ENCODE peak calls at places on chromosomes 11 and 22, in ten cellular contexts. L is IMR-90, B is AG09309, R is GM12865, Z is NT2/D1, X is Panc1, O is tibial artery, N is fibroblast of mammary gland, D is neural progenitor cell, A is colonic mucosa. V is an unnamed sample.

GRCh38 chr22:49951986-49952896 is 8.3 kb upstream of the PIM3 start:
- DNase-seq in L (peak), B (no peak), R (no peak), Z (no peak), X (no peak), O (no peak), N (no peak), D (no peak), A (no peak), V (no peak)

GRCh38 chr11:8066911-8067455 is 14.0 kb upstream of the TUB start:
- DNase-seq in L (no peak), B (no peak), R (no peak), Z (no peak), X (no peak), O (no peak), N (peak), D (no peak), A (peak), V (no peak)

GRCh38 chr11:40290031-40290650 is 1169.3 kb downstream of the LRRC4C start:
- DNase-seq in L (peak), B (no peak), R (no peak), Z (no peak), X (no peak), O (no peak), N (no peak), D (no peak), A (no peak), V (no peak)

GRCh38 chr11:114036156-114036811 is 23.2 kb upstream of the ZBTB16 start:
- DNase-seq in L (peak), B (no peak), R (peak), Z (peak), X (no peak), O (peak), N (peak), D (peak), A (peak), V (no peak)

GRCh38 chr22:46030241-46030880 is 53.4 kb upstream of the WNT7B start:
- DNase-seq in L (no peak), B (no peak), R (no peak), Z (no peak), X (no peak), O (peak), N (no peak), D (no peak), A (no peak), V (no peak)

GRCh38 chr22:23608583-23608982 is 23.5 kb downstream of the DRICH1 start:
- DNase-seq in L (peak), B (no peak), R (no peak), Z (peak), X (no peak), O (no peak), N (no peak), D (peak), A (no peak), V (no peak)

GRCh38 chr11:121494355-121495099 is 41.8 kb upstream of the SORL1-AS1 start:
- DNase-seq in L (no peak), B (no peak), R (peak), Z (no peak), X (no peak), O (no peak), N (no peak), D (no peak), A (no peak), V (peak)

GRCh38 chr11:111063711-111064110 is 181.8 kb upstream of the POU2AF2 start:
- DNase-seq in L (peak), B (no peak), R (no peak), Z (no peak), X (no peak), O (no peak), N (peak), D (peak), A (no peak), V (no peak)

GRCh38 chr22:46072030-46072881 is 78.1 kb upstream of the PPARA start:
- DNase-seq in L (peak), B (no peak), R (peak), Z (no peak), X (no peak), O (peak), N (peak), D (peak), A (peak), V (no peak)

GRCh38 chr11:11454671-11455223 is 101.7 kb upstream of the CSNK2A3 start:
- DNase-seq in L (no peak), B (no peak), R (no peak), Z (no peak), X (no peak), O (no peak), N (no peak), D (no peak), A (no peak), V (no peak)

GRCh38 chr22:23053912-23054530 is 16.3 kb upstream of the GNAZ start:
- DNase-seq in L (no peak), B (no peak), R (no peak), Z (no peak), X (no peak), O (peak), N (no peak), D (no peak), A (no peak), V (no peak)

GRCh38 chr11:36012410-36012809 is 68.5 kb downstream of the LDLRAD3 start:
- DNase-seq in L (peak), B (no peak), R (no peak), Z (no peak), X (no peak), O (no peak), N (peak), D (no peak), A (no peak), V (no peak)

GRCh38 chr11:104333977-104334376 is 170.0 kb upstream of the PDGFD start:
- DNase-seq in L (no peak), B (no peak), R (peak), Z (no peak), X (no peak), O (no peak), N (peak), D (no peak), A (no peak), V (no peak)

GRCh38 chr11:68670208-68670992 is 13.9 kb upstream of the GAL start:
- DNase-seq in L (no peak), B (no peak), R (no peak), Z (no peak), X (no peak), O (no peak), N (no peak), D (no peak), A (no peak), V (no peak)

GRCh38 chr22:48371391-48371790 is 1456.3 kb downstream of the BRD1 start:
- DNase-seq in L (no peak), B (no peak), R (no peak), Z (no peak), X (no peak), O (peak), N (no peak), D (no peak), A (no peak), V (no peak)

GRCh38 chr11:110168404-110168803 is 75.2 kb downstream of the ZC3H12C start:
- DNase-seq in L (no peak), B (no peak), R (no peak), Z (no peak), X (no peak), O (no peak), N (no peak), D (no peak), A (no peak), V (no peak)

GRCh38 chr11:125167292-125167953 is 2.9 kb downstream of the PKNOX2 start:
- DNase-seq in L (peak), B (no peak), R (no peak), Z (peak), X (no peak), O (peak), N (no peak), D (peak), A (no peak), V (no peak)

GRCh38 chr11:112554586-112554985 is 293.9 kb upstream of the PLET1 start:
- DNase-seq in L (no peak), B (no peak), R (no peak), Z (no peak), X (no peak), O (no peak), N (no peak), D (no peak), A (no peak), V (no peak)

GRCh38 chr11:19276859-19277808 is 36.4 kb upstream of the E2F8 start:
- DNase-seq in L (no peak), B (no peak), R (no peak), Z (no peak), X (peak), O (no peak), N (peak), D (no peak), A (peak), V (no peak)

GRCh38 chr22:23784215-23784732 is 2.5 kb upstream of the SMARCB1 start:
- DNase-seq in L (peak), B (peak), R (no peak), Z (no peak), X (no peak), O (no peak), N (no peak), D (no peak), A (peak), V (peak)

GRCh38 chr11:13761712-13762111 is 93.2 kb downstream of the FAR1 start:
- DNase-seq in L (peak), B (no peak), R (no peak), Z (no peak), X (no peak), O (no peak), N (no peak), D (no peak), A (no peak), V (no peak)

GRCh38 chr11:16606784-16607674 is 131.4 kb upstream of the C11orf58 start:
- DNase-seq in L (peak), B (no peak), R (no peak), Z (no peak), X (no peak), O (peak), N (no peak), D (peak), A (no peak), V (no peak)

GRCh38 chr11:72573380-72573949 is 100.8 kb downstream of the PDE2A start:
- DNase-seq in L (peak), B (no peak), R (peak), Z (peak), X (no peak), O (no peak), N (peak), D (peak), A (no peak), V (no peak)

GRCh38 chr11:43712676-43713075 is 32.1 kb downstream of the HSD17B12 start:
- DNase-seq in L (peak), B (no peak), R (no peak), Z (no peak), X (no peak), O (no peak), N (peak), D (no peak), A (no peak), V (no peak)

GRCh38 chr11:1163911-1164735 is 6.4 kb downstream of the MUC5AC start:
- DNase-seq in L (no peak), B (no peak), R (no peak), Z (no peak), X (no peak), O (peak), N (no peak), D (no peak), A (no peak), V (no peak)

GRCh38 chr22:24805790-24806662 is at the start of gene SGSM1:
- DNase-seq in L (peak), B (no peak), R (peak), Z (peak), X (no peak), O (peak), N (peak), D (peak), A (peak), V (peak)

GRCh38 chr22:50705219-50705691 is 32.6 kb downstream of the SHANK3 start:
- DNase-seq in L (peak), B (no peak), R (no peak), Z (peak), X (no peak), O (no peak), N (peak), D (peak), A (no peak), V (peak)

GRCh38 chr11:41878158-41878557 is 418.7 kb upstream of the LRRC4C start:
- DNase-seq in L (no peak), B (no peak), R (no peak), Z (no peak), X (no peak), O (no peak), N (peak), D (no peak), A (no peak), V (no peak)

GRCh38 chr11:118265954-118266353 is 1.9 kb upstream of the MPZL2 start:
- DNase-seq in L (no peak), B (no peak), R (no peak), Z (no peak), X (no peak), O (peak), N (no peak), D (no peak), A (peak), V (no peak)

GRCh38 chr11:33875621-33876294 is 16.1 kb downstream of the LMO2 start:
- DNase-seq in L (no peak), B (no peak), R (no peak), Z (no peak), X (no peak), O (no peak), N (no peak), D (no peak), A (no peak), V (no peak)

GRCh38 chr22:47379037-47379436 is 616.6 kb downstream of the TBC1D22A start:
- DNase-seq in L (no peak), B (no peak), R (no peak), Z (no peak), X (no peak), O (no peak), N (no peak), D (no peak), A (no peak), V (no peak)

GRCh38 chr11:78138694-78139421 is 568 bp downstream of the ALG8 start:
- DNase-seq in L (peak), B (no peak), R (peak), Z (no peak), X (no peak), O (no peak), N (peak), D (peak), A (peak), V (peak)

GRCh38 chr11:63504054-63504453 is 1.8 kb upstream of the LGALS12 start:
- DNase-seq in L (no peak), B (no peak), R (no peak), Z (no peak), X (no peak), O (no peak), N (no peak), D (no peak), A (no peak), V (no peak)

GRCh38 chr11:57458060-57458409 is 2.3 kb upstream of the RTN4RL2 start:
- DNase-seq in L (no peak), B (no peak), R (no peak), Z (no peak), X (no peak), O (no peak), N (no peak), D (no peak), A (no peak), V (no peak)

GRCh38 chr22:45546333-45547015 is 43.8 kb downstream of the FBLN1 start:
- DNase-seq in L (no peak), B (no peak), R (no peak), Z (no peak), X (no peak), O (no peak), N (no peak), D (no peak), A (no peak), V (no peak)

DNA sequence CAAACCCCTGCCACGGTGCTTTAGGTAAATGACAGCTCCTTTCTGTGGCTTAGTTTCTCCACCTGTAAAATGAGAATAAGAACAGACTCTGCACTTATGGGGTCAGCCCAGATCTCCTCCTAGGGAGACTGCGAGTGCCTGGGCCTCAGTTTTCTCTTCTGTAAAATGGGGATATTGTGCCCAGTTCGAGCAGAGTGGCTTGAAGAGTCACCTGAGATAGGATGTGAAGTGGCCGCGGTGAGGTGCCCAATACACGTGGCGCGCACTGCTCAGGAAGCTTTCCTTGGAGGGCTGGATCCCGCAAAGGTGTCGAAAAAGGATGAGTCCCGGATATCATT is 467 bp upstream of the EMID1 start:
- DNase-seq in L (no peak), B (no peak), R (no peak), Z (no peak), X (no peak), O (no peak), N (no peak), D (no peak), A (no peak), V (no peak)
- H3K4me3 ChIP-seq in L (peak), B (peak), R (peak), Z (peak), X (peak), O (peak), N (no peak), D (peak), A (no peak), V (peak)

DNA sequence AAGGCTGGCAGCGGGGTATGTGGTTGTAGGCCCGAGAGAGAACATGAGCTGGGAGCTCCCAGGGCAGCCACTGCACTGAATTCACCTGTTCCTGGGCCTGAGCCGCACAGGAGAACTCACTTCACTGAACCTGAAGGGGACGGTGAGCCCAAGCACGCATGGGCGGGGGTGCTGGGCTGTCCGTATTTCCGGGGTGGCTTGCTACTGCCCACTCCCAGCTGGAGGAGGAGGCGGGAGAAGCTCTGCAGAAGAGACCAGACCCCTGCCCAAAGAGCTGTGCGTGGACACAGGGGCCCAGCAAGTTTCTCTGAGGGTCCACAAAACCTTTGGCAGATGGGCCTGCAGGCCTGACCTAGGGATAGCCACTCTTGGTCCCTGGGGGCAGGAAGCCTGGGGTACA is 4.8 kb downstream of the TTLL12 start:
- DNase-seq in L (no peak), B (no peak), R (no peak), Z (no peak), X (no peak), O (no peak), N (no peak), D (no peak), A (no peak), V (no peak)
- H3K4me3 ChIP-seq in L (no peak), B (no peak), R (no peak), Z (no peak), X (no peak), O (no peak), N (no peak), D (no peak), A (no peak), V (no peak)

DNA sequence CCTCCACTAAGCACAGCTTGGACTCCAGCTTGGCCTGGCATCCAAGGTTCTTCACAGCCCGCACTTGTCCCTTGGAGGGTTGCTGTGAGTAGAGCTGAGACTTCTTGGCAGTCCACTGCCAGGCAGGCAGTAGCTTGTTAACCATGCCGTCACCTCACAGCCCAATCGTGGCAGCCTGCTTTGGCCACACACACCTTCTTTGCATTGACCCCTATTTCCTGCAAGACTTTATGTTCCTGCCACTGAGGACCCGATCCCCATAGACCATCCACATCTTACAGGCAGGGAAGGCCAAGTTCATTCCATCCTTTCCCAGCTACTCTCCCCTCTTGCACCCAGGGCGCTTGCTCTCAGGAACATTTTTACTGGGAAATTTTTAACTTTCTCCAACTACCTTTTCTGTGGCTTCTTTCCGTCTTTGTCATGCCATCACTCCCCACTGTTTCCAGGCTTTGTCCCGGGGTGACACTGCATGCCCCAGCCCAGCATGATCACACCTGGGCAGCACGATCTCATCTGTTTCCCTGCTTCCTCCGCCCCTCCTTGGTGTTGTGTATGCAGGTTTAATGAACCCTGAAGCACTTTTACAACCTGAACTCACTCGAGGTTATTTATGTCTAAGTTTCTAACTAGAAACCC is 2.6 kb upstream of the PYGM start:
- DNase-seq in L (no peak), B (no peak), R (peak), Z (no peak), X (no peak), O (no peak), N (no peak), D (no peak), A (no peak), V (no peak)
- H3K4me3 ChIP-seq in L (no peak), B (no peak), R (no peak), Z (no peak), X (no peak), O (no peak), N (no peak), D (no peak), A (no peak), V (no peak)

GRCh38 chr22:30243671-30244465 is 2.7 kb downstream of the LIF start:
- DNase-seq in L (no peak), B (no peak), R (no peak), Z (no peak), X (no peak), O (no peak), N (no peak), D (no peak), A (no peak), V (no peak)
- H3K4me3 ChIP-seq in L (peak), B (no peak), R (no peak), Z (no peak), X (no peak), O (no peak), N (no peak), D (no peak), A (no peak), V (no peak)

GRCh38 chr11:71246559-71246958 is 5.8 kb downstream of the SHANK2 start:
- DNase-seq in L (no peak), B (no peak), R (no peak), Z (peak), X (no peak), O (no peak), N (no peak), D (peak), A (no peak), V (no peak)
- H3K4me3 ChIP-seq in L (no peak), B (no peak), R (no peak), Z (peak), X (no peak), O (no peak), N (no peak), D (peak), A (no peak), V (no peak)

DNA sequence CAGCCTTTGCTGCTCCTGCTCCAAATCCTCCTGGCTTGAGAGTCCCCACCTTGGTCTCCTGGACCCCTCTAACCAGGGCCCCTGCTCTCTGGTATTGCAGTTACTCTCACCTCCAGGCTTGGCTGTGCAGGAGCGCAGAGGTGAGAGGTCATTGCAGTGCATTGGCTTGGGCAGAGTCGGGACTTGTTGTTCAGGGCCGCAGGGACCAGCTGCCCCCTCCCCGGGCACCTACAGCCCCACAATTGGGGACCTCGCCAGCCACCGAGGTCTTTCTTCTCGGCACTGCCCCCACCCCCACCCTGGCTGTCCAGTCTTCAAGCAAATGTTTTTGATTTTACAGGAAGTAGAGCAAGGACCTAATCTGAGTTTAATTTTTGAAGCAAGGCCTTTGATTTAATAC is 65.5 kb upstream of the FGF3 start:
- DNase-seq in L (no peak), B (no peak), R (no peak), Z (no peak), X (no peak), O (no peak), N (no peak), D (no peak), A (no peak), V (no peak)
- H3K4me3 ChIP-seq in L (no peak), B (no peak), R (no peak), Z (no peak), X (no peak), O (no peak), N (no peak), D (no peak), A (no peak), V (no peak)

GRCh38 chr22:36349726-36350125 is 38.0 kb downstream of the MYH9 start:
- DNase-seq in L (no peak), B (no peak), R (no peak), Z (no peak), X (no peak), O (no peak), N (no peak), D (no peak), A (no peak), V (no peak)

GRCh38 chr22:36351921-36352774 is 35.6 kb downstream of the MYH9 start:
- DNase-seq in L (no peak), B (no peak), R (no peak), Z (no peak), X (no peak), O (peak), N (peak), D (no peak), A (no peak), V (no peak)

GRCh38 chr22:36350751-36351594 is 36.8 kb downstream of the MYH9 start:
- DNase-seq in L (peak), B (no peak), R (no peak), Z (no peak), X (no peak), O (peak), N (peak), D (no peak), A (peak), V (no peak)

GRCh38 chr22:36347094-36347493 is 40.7 kb downstream of the MYH9 start:
- DNase-seq in L (no peak), B (no peak), R (no peak), Z (no peak), X (no peak), O (peak), N (no peak), D (no peak), A (no peak), V (no peak)

GRCh38 chr22:36348760-36349159 is 39.0 kb downstream of the MYH9 start:
- DNase-seq in L (no peak), B (no peak), R (no peak), Z (no peak), X (no peak), O (no peak), N (no peak), D (no peak), A (no peak), V (no peak)
- H3K4me3 ChIP-seq in L (no peak), B (no peak), R (no peak), Z (no peak), X (no peak), O (no peak), N (no peak), D (no peak), A (no peak), V (no peak)

V was measured in Jurkat, Clone E6-1.